ENCODE peak calls at places on chromosome 12, in seven cellular contexts. I, O, D, Y, V, A and U are unnamed samples.

GRCh38 chr12:15540469-15540872 is 218.2 kb downstream of the PTPRO start:
- DNase-seq in I (no peak), O (peak), D (no peak), Y (no peak), V (no peak), A (no peak), U (peak)

GRCh38 chr12:89875809-89876208 is 167.2 kb upstream of the ATP2B1 start:
- DNase-seq in I (no peak), O (no peak), D (no peak), Y (no peak), V (no peak), A (no peak), U (no peak)

GRCh38 chr12:12721251-12721689 is 4.1 kb downstream of the CDKN1B start:
- DNase-seq in I (peak), O (no peak), D (no peak), Y (no peak), V (no peak), A (no peak), U (no peak)

GRCh38 chr12:98401427-98401826 is 114.0 kb upstream of the TMPO start:
- DNase-seq in I (peak), O (no peak), D (no peak), Y (no peak), V (no peak), A (no peak), U (no peak)

GRCh38 chr12:62363506-62363905 is 103.1 kb upstream of the MON2 start:
- DNase-seq in I (no peak), O (no peak), D (no peak), Y (no peak), V (no peak), A (no peak), U (no peak)

GRCh38 chr12:107929436-107929835 is 154.9 kb downstream of the ASCL4 start:
- DNase-seq in I (peak), O (peak), D (no peak), Y (no peak), V (no peak), A (no peak), U (peak)

GRCh38 chr12:12088761-12089160 is 18.0 kb downstream of the BCL2L14 start:
- DNase-seq in I (no peak), O (no peak), D (no peak), Y (no peak), V (no peak), A (no peak), U (no peak)

GRCh38 chr12:46362895-46363581 is 9.5 kb downstream of the SLC38A2 start:
- DNase-seq in I (no peak), O (no peak), D (no peak), Y (no peak), V (no peak), A (no peak), U (no peak)

GRCh38 chr12:30885321-30885720 is 41.2 kb upstream of the TSPAN11 start:
- DNase-seq in I (no peak), O (no peak), D (no peak), Y (no peak), V (no peak), A (no peak), U (no peak)

GRCh38 chr12:23426328-23426727 is 523.1 kb downstream of the SOX5 start:
- DNase-seq in I (no peak), O (no peak), D (no peak), Y (no peak), V (no peak), A (no peak), U (no peak)

GRCh38 chr12:52832451-52832850 is 1.7 kb downstream of the KRT79 start:
- DNase-seq in I (no peak), O (no peak), D (no peak), Y (no peak), V (no peak), A (no peak), U (no peak)

GRCh38 chr12:6575648-6576047 is 7.6 kb upstream of the NOP2 start:
- DNase-seq in I (no peak), O (no peak), D (no peak), Y (no peak), V (no peak), A (no peak), U (no peak)

GRCh38 chr12:98699568-98699967 is 54.5 kb downstream of the APAF1 start:
- DNase-seq in I (no peak), O (no peak), D (no peak), Y (no peak), V (no peak), A (no peak), U (peak)

GRCh38 chr12:97575792-97576191 is 113.2 kb downstream of the RMST start:
- DNase-seq in I (no peak), O (no peak), D (no peak), Y (no peak), V (no peak), A (no peak), U (no peak)

GRCh38 chr12:110726708-110727369 is 15.9 kb downstream of the PPP1CC start:
- DNase-seq in I (no peak), O (no peak), D (no peak), Y (no peak), V (no peak), A (no peak), U (no peak)

GRCh38 chr12:14893471-14894250 is 8.0 kb upstream of the MGP start:
- DNase-seq in I (no peak), O (peak), D (no peak), Y (no peak), V (no peak), A (no peak), U (peak)

GRCh38 chr12:75488553-75488952 is 8.0 kb downstream of the GLIPR1 start:
- DNase-seq in I (peak), O (peak), D (no peak), Y (no peak), V (no peak), A (no peak), U (peak)

GRCh38 chr12:50390284-50390683 is 6.1 kb downstream of the FAM186A start:
- DNase-seq in I (no peak), O (peak), D (no peak), Y (no peak), V (no peak), A (no peak), U (peak)

GRCh38 chr12:116474331-116474730 is 84.8 kb upstream of the MAP1LC3B2 start:
- DNase-seq in I (no peak), O (no peak), D (no peak), Y (no peak), V (no peak), A (no peak), U (no peak)

GRCh38 chr12:59650594-59651229 is 54.9 kb downstream of the SLC16A7 start:
- DNase-seq in I (no peak), O (no peak), D (no peak), Y (no peak), V (peak), A (no peak), U (peak)

GRCh38 chr12:53739285-53740129 is 12.3 kb upstream of the CALCOCO1 start:
- DNase-seq in I (no peak), O (no peak), D (no peak), Y (no peak), V (no peak), A (peak), U (no peak)

GRCh38 chr12:127926004-127926403 is 341.0 kb upstream of the TMEM132C start:
- DNase-seq in I (no peak), O (peak), D (no peak), Y (no peak), V (no peak), A (no peak), U (no peak)

GRCh38 chr12:100868487-100868886 is 73.9 kb downstream of the ANO4 start:
- DNase-seq in I (no peak), O (no peak), D (no peak), Y (no peak), V (no peak), A (no peak), U (peak)

GRCh38 chr12:59086124-59086523 is 165.8 kb upstream of the LRIG3 start:
- DNase-seq in I (no peak), O (no peak), D (no peak), Y (no peak), V (no peak), A (no peak), U (no peak)

GRCh38 chr12:62635630-62636029 is 169.0 kb downstream of the MON2 start:
- DNase-seq in I (no peak), O (no peak), D (no peak), Y (no peak), V (no peak), A (no peak), U (no peak)

GRCh38 chr12:116257213-116257612 is 20.3 kb downstream of the MED13L start:
- DNase-seq in I (no peak), O (no peak), D (no peak), Y (no peak), V (peak), A (no peak), U (no peak)

DNA sequence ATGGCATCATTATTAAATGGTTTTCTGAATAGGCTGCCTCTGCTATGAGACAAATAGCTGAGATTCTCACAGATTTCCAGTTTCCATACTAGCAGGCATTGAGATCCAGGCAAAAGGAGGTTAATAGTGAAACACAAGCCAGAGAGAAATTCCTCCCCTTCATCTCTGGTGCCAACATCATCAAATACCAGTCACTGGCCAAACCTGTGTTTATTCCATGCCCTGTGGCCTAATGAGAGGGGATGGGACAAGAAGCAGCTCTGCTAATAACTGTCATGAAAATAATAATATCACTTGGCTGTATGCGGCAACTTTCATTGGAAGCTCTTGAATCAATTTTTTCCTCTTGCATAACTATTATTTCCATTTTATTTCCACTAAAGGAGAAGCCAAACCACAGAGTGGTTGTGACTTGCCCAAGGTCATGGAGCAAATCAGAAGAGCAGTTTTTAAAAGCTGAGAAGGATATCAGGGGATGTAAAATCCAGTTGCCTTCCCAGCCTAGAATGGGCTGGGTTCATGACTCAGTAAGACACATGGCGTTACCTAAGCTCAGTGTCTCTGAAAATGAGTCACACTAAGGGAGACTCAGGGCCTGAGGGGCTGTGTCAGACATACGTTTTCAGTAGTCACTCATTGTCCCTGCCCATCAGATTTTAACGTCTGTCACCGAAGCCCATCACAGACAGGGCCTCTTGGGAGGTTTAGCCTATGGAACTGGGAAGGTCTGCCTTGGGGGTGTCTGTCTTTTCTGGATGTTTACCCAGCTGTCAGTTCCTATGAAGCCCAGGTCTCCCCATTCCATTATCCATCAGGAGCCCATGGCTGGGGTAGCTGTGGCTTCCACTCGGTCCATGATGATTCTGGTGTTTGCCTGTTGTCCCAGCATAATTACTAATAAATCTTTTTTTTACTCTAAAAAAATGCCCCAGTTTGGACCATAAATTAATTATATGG is 208.8 kb upstream of the EEA1 start:
- DNase-seq in I (no peak), O (peak), D (no peak), Y (peak), V (no peak), A (no peak), U (peak)
- H3K27ac ChIP-seq in I (no peak), O (no peak), D (peak), Y (peak), V (no peak), A (peak), U (no peak)

GRCh38 chr12:48996794-48997718 is 2.1 kb downstream of the DDN start:
- DNase-seq in I (peak), O (peak), D (peak), Y (peak), V (peak), A (peak), U (peak)

GRCh38 chr12:48997719-48998496 is 1.3 kb downstream of the DDN start:
- DNase-seq in I (no peak), O (no peak), D (no peak), Y (peak), V (no peak), A (no peak), U (no peak)

GRCh38 chr12:48998497-48999353 is 450 bp downstream of the DDN start:
- DNase-seq in I (no peak), O (no peak), D (no peak), Y (peak), V (no peak), A (no peak), U (peak)

GRCh38 chr12:49000346-49000745 is 1.2 kb upstream of the DDN start:
- DNase-seq in I (no peak), O (no peak), D (no peak), Y (no peak), V (no peak), A (no peak), U (no peak)

DNA sequence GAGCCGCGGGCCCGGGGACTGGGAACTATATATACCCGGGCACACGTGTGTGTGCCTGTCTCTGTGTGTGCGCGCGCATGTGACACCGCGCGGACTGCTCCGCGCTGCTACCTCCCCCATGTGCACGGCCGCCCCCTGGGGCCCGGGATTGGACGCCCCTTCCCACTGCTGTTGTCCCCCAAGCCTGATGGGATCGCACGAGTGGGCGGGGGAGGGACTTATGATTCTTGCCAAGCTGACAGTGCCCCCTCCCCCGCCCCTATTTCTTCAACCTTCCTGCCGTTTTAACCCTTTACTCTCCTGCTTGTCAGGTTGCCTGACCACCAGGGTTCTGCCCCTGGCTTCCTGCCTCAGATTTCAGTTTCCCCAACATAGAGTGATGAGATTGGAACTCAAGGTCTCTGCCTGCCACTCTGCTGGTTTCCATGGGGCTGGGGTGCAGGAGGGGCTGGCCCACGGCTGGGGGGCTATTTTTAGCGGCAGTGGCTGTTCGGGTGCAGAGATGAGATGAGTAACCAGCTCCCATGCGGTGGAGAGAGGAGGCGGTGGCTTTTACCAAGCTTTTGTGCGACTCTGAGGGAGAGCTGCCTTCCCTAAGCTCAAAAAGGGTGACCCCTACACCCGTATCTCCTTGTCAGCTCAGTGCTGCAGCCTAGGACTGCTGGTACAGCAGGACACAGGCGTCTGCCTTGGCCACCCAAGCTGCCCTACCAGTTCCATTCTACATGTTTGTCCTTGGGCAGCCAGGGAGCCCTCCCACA is at the start of gene DDN:
- DNase-seq in I (peak), O (peak), D (no peak), Y (peak), V (peak), A (no peak), U (peak)
- H3K27ac ChIP-seq in I (no peak), O (no peak), D (no peak), Y (peak), V (no peak), A (no peak), U (no peak)

GRCh38 chr12:54954228-54954627 is 30.3 kb downstream of the TESPA1 start:
- DNase-seq in I (no peak), O (no peak), D (no peak), Y (no peak), V (no peak), A (no peak), U (no peak)
- H3K27ac ChIP-seq in I (no peak), O (no peak), D (no peak), Y (no peak), V (no peak), A (no peak), U (no peak)

GRCh38 chr12:78918221-78918620 is 53.6 kb downstream of the SYT1 start:
- DNase-seq in I (no peak), O (no peak), D (no peak), Y (no peak), V (no peak), A (no peak), U (peak)

GRCh38 chr12:78914859-78915331 is 50.3 kb downstream of the SYT1 start:
- DNase-seq in I (no peak), O (no peak), D (no peak), Y (no peak), V (no peak), A (no peak), U (no peak)

GRCh38 chr12:78916845-78917480 is 52.4 kb downstream of the SYT1 start:
- DNase-seq in I (no peak), O (peak), D (no peak), Y (no peak), V (no peak), A (no peak), U (peak)

GRCh38 chr12:78917513-78917912 is 52.9 kb downstream of the SYT1 start:
- DNase-seq in I (no peak), O (no peak), D (no peak), Y (no peak), V (no peak), A (no peak), U (no peak)
- H3K27ac ChIP-seq in I (no peak), O (no peak), D (no peak), Y (no peak), V (no peak), A (no peak), U (no peak)

GRCh38 chr12:19048943-19049342 is 80.6 kb upstream of the PLEKHA5 start:
- DNase-seq in I (no peak), O (peak), D (no peak), Y (no peak), V (no peak), A (no peak), U (no peak)

GRCh38 chr12:19044430-19044829 is 85.1 kb upstream of the PLEKHA5 start:
- DNase-seq in I (no peak), O (no peak), D (no peak), Y (no peak), V (no peak), A (no peak), U (no peak)

GRCh38 chr12:19044877-19045276 is 84.7 kb upstream of the PLEKHA5 start:
- DNase-seq in I (no peak), O (no peak), D (no peak), Y (no peak), V (no peak), A (no peak), U (no peak)

GRCh38 chr12:19042196-19042595 is 87.3 kb upstream of the PLEKHA5 start:
- DNase-seq in I (no peak), O (no peak), D (no peak), Y (no peak), V (no peak), A (no peak), U (no peak)

GRCh38 chr12:19045421-19045820 is 84.1 kb upstream of the PLEKHA5 start:
- DNase-seq in I (no peak), O (peak), D (no peak), Y (no peak), V (no peak), A (no peak), U (peak)
- H3K27ac ChIP-seq in I (no peak), O (no peak), D (no peak), Y (no peak), V (no peak), A (no peak), U (no peak)

GRCh38 chr12:125134576-125134975 is 69.3 kb downstream of the AACS start:
- DNase-seq in I (no peak), O (no peak), D (no peak), Y (no peak), V (no peak), A (no peak), U (no peak)

GRCh38 chr12:125133616-125134015 is 68.4 kb downstream of the AACS start:
- DNase-seq in I (no peak), O (no peak), D (no peak), Y (no peak), V (no peak), A (no peak), U (no peak)

GRCh38 chr12:125132698-125133400 is 67.6 kb downstream of the AACS start:
- DNase-seq in I (no peak), O (peak), D (no peak), Y (no peak), V (no peak), A (no peak), U (peak)

GRCh38 chr12:125129592-125130255 is 64.5 kb downstream of the AACS start:
- DNase-seq in I (no peak), O (no peak), D (no peak), Y (no peak), V (no peak), A (no peak), U (no peak)

DNA sequence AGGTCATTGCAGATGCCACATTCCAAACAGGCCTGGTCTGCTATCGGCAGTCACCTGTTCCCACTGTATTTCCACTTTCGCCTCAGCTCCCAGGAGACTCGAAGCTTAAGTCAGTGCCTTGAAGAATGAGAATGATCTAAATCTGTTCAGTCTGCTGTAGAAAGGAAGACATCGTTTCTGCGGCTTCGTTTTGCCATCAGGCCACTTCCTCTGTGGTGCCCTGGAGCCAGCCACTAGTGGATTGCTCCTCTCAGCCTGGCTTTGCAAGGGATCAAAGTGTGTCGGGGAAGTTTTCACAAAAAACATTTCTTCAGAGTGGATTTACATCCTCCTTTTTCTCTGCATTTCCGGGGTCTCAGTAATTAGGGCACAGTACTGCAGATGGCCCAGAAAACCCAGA is 66.7 kb downstream of the AACS start:
- DNase-seq in I (no peak), O (no peak), D (no peak), Y (no peak), V (no peak), A (no peak), U (no peak)
- H3K27ac ChIP-seq in I (no peak), O (no peak), D (no peak), Y (no peak), V (no peak), A (no peak), U (no peak)

DNA sequence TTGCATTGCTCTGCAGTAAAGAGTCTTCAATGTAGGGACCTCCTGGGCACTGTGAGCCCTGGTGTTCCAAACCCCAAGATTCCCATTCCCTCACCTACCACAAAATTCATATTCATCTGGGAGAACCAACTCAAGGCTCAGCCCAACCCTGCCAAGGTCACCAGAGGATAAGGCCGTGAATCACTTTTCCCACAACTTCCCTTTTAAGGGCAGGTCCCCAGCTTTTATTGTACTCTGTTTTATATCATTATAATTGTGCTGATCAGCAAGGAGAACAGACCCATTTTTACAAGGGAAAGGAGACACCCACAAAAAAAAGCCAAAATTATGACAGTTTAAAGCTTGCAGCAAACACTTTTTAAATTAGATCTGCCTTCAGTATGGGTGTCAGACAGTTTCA is 363.0 kb upstream of the FKBP4 start:
- DNase-seq in I (no peak), O (no peak), D (no peak), Y (no peak), V (no peak), A (no peak), U (no peak)
- H3K27ac ChIP-seq in I (no peak), O (no peak), D (no peak), Y (no peak), V (no peak), A (peak), U (no peak)